ENCODE peak calls at places on chromosomes 11 and 22, in five cellular contexts. One of them, this sample, is unnamed. For H3K9me3, the result is how much of the 10 kb centered on the place peaks cover.

GRCh38 chr11:17458268-17458667 is 18.4 kb downstream of the ABCC8 start:
- DNase-seq in testis: no peak
- DNase-seq in aorta: no peak
- DNase-seq in mammary epithelial cell: no peak
- DNase-seq in fibroblast of lung: no peak
- DNase-seq in this sample: no peak

GRCh38 chr22:37973271-37974170 is 10.8 kb downstream of the SOX10 start:
- DNase-seq in fibroblast of lung: no peak
- DNase-seq in testis: no peak
- DNase-seq in mammary epithelial cell: no peak
- DNase-seq in aorta: no peak
- DNase-seq in this sample: no peak

GRCh38 chr11:133951484-133952198 is 5.1 kb downstream of the IGSF9B start:
- DNase-seq in testis: peak
- DNase-seq in fibroblast of lung: no peak
- DNase-seq in aorta: no peak
- DNase-seq in mammary epithelial cell: no peak
- DNase-seq in this sample: no peak

GRCh38 chr22:37887610-37888378 is 18.3 kb upstream of the MICALL1 start:
- DNase-seq in mammary epithelial cell: peak
- DNase-seq in aorta: no peak
- DNase-seq in testis: peak
- DNase-seq in fibroblast of lung: peak
- DNase-seq in this sample: no peak

GRCh38 chr11:23573430-23573829 is 713.2 kb upstream of the CCDC179 start:
- DNase-seq in testis: no peak
- DNase-seq in aorta: no peak
- DNase-seq in fibroblast of lung: no peak
- DNase-seq in mammary epithelial cell: no peak
- DNase-seq in this sample: no peak

GRCh38 chr11:762421-763072 is 14.7 kb downstream of the GATD1 start:
- DNase-seq in fibroblast of lung: peak
- DNase-seq in aorta: peak
- DNase-seq in testis: no peak
- DNase-seq in mammary epithelial cell: peak
- DNase-seq in this sample: no peak

GRCh38 chr22:50276143-50276542 is 6.0 kb upstream of the MAPK11 start:
- DNase-seq in aorta: peak
- DNase-seq in fibroblast of lung: peak
- DNase-seq in testis: no peak
- DNase-seq in mammary epithelial cell: no peak
- DNase-seq in this sample: peak

GRCh38 chr11:69464621-69464960 is 16.9 kb upstream of the LINC01488 start:
- DNase-seq in testis: no peak
- DNase-seq in aorta: peak
- DNase-seq in fibroblast of lung: no peak
- DNase-seq in mammary epithelial cell: no peak
- DNase-seq in this sample: no peak

GRCh38 chr11:46390331-46391171 is 1.0 kb downstream of the CHRM4 start:
- DNase-seq in mammary epithelial cell: no peak
- DNase-seq in fibroblast of lung: no peak
- DNase-seq in aorta: no peak
- DNase-seq in testis: no peak
- DNase-seq in this sample: no peak

GRCh38 chr11:46346886-46347636 is at the start of gene DGKZ:
- DNase-seq in testis: peak
- DNase-seq in mammary epithelial cell: peak
- DNase-seq in fibroblast of lung: peak
- DNase-seq in aorta: peak
- DNase-seq in this sample: peak

GRCh38 chr11:89477175-89477574 is 14.0 kb downstream of the NOX4 start:
- DNase-seq in mammary epithelial cell: no peak
- DNase-seq in testis: no peak
- DNase-seq in aorta: no peak
- DNase-seq in fibroblast of lung: no peak
- DNase-seq in this sample: no peak

GRCh38 chr22:35312198-35313059 is 12.7 kb downstream of the TOM1 start:
- DNase-seq in aorta: peak
- DNase-seq in testis: no peak
- DNase-seq in fibroblast of lung: peak
- DNase-seq in mammary epithelial cell: peak
- DNase-seq in this sample: peak

GRCh38 chr11:120424185-120424969 is 87.2 kb upstream of the GRIK4 start:
- DNase-seq in testis: no peak
- DNase-seq in mammary epithelial cell: peak
- DNase-seq in fibroblast of lung: no peak
- DNase-seq in aorta: no peak
- DNase-seq in this sample: no peak

GRCh38 chr22:21961886-21962654 is 9.4 kb upstream of the PPM1F start:
- DNase-seq in aorta: no peak
- DNase-seq in fibroblast of lung: peak
- DNase-seq in mammary epithelial cell: peak
- DNase-seq in testis: no peak
- DNase-seq in this sample: no peak

GRCh38 chr11:13902456-13902855 is 60.1 kb upstream of the SPON1 start:
- DNase-seq in aorta: no peak
- DNase-seq in mammary epithelial cell: no peak
- DNase-seq in fibroblast of lung: no peak
- DNase-seq in testis: no peak
- DNase-seq in this sample: no peak

GRCh38 chr11:20162824-20163777 is 2.8 kb upstream of the DBX1 start:
- DNase-seq in aorta: peak
- DNase-seq in mammary epithelial cell: peak
- DNase-seq in testis: no peak
- DNase-seq in fibroblast of lung: peak
- DNase-seq in this sample: peak
- H3K4me3 ChIP-seq in aorta: no peak
- H3K4me3 ChIP-seq in mammary epithelial cell: no peak
- H3K4me3 ChIP-seq in testis: peak
- H3K4me3 ChIP-seq in fibroblast of lung: peak
- H3K4me3 ChIP-seq in this sample: peak

GRCh38 chr22:11616811-11617210 is 3911.2 kb upstream of the OR11H1 start:
- DNase-seq in fibroblast of lung: no peak
- DNase-seq in aorta: no peak
- DNase-seq in mammary epithelial cell: no peak
- DNase-seq in testis: no peak
- DNase-seq in this sample: no peak
- H3K9me3 ChIP-seq in fibroblast of lung: under half
- H3K9me3 ChIP-seq in aorta: under half
- H3K9me3 ChIP-seq in mammary epithelial cell: half or more
- H3K9me3 ChIP-seq in testis: under half
- H3K9me3 ChIP-seq in this sample: under half

DNA sequence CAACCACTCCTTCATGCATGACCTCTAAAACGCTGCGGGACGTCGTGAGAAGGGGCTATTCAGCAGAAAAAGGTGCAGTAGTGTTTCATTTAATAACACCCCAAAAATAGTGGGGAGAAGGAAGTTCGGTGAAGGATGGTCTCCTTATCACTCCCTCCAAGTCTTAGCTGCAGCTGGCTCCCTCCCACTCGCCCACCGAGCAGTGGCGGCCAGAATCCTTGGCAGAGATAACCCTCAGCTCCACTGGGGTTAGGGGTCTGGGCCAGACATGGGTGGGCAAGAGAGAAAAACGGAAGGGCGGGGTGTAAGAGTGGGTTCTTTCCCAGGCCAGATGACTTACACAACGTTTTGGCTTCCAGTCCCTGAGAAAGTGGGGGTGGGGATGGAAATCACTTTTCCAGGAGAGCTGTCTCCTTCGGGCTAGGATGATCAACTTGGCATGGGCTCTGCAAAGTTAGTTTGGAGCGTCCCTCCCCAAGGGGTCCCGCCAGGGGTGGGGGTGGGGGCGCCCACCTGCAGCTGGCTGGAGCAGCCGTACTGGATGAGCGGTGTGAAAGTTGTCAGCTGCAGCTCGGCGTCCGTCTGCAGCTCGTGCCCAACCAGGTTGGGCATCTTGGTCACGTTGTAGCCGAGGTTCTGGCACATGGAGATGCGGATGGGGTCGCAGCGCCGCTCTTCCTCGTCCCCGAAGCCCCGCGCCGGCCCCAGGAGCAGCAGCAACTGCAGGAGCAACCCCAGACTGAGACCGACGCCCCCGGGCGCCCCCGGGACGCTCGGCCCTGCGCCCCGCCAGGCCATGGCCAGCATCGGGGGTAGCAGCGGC is 696 bp downstream of the FZD4 start:
- DNase-seq in mammary epithelial cell: peak
- DNase-seq in testis: no peak
- DNase-seq in aorta: peak
- DNase-seq in fibroblast of lung: no peak
- DNase-seq in this sample: peak
- H3K4me3 ChIP-seq in mammary epithelial cell: peak
- H3K4me3 ChIP-seq in testis: peak
- H3K4me3 ChIP-seq in aorta: peak
- H3K4me3 ChIP-seq in fibroblast of lung: peak
- H3K4me3 ChIP-seq in this sample: peak

GRCh38 chr11:33935005-33935404 is 43.1 kb upstream of the LMO2 start:
- DNase-seq in fibroblast of lung: no peak
- DNase-seq in mammary epithelial cell: no peak
- DNase-seq in aorta: no peak
- DNase-seq in testis: no peak
- DNase-seq in this sample: no peak
- H3K9me3 ChIP-seq in fibroblast of lung: under half
- H3K9me3 ChIP-seq in mammary epithelial cell: under half
- H3K9me3 ChIP-seq in aorta: under half
- H3K9me3 ChIP-seq in testis: under half
- H3K9me3 ChIP-seq in this sample: under half